ENCODE peak calls at places on chromosome 4, in nine cellular contexts. B is GM13976, S is glomerular endothelial cell, T is uterus, G is globus pallidus, C is GM03348, M is RCC 7860, F is NCI-H1105, X is T-cell. V is an unnamed sample.

GRCh38 chr4:108906866-108907367 is 144.1 kb upstream of the ETNPPL start:
- DNase-seq in X (no peak), T (no peak), M (no peak), F (no peak), S (no peak), G (no peak), B (no peak), C (no peak), V (no peak)

GRCh38 chr4:41532880-41533279 is 5.1 kb upstream of the LIMCH1 start:
- DNase-seq in X (no peak), S (no peak), M (no peak), T (no peak), B (no peak), G (no peak), F (no peak), C (no peak), V (no peak)

GRCh38 chr4:25922812-25923369 is 8.9 kb downstream of the SMIM20 start:
- DNase-seq in M (no peak), X (no peak), F (no peak), S (no peak), T (no peak), G (no peak), B (no peak), C (no peak), V (no peak)

GRCh38 chr4:5341151-5341925 is 290.1 kb downstream of the STK32B start:
- DNase-seq in C (no peak), G (no peak), S (no peak), T (no peak), F (no peak), X (no peak), M (no peak), B (no peak), V (no peak)

GRCh38 chr4:147981305-147981704 is 249.4 kb downstream of the ARHGAP10 start:
- DNase-seq in C (peak; percentile 41), T (no peak), B (peak; percentile 25), F (no peak), M (no peak), X (no peak), G (no peak), S (no peak), V (no peak)

GRCh38 chr4:60619531-60620305 is 580.4 kb upstream of the ADGRL3 start:
- DNase-seq in F (no peak), S (no peak), G (no peak), T (no peak), X (no peak), C (peak; percentile 32), B (no peak), M (no peak), V (no peak)

GRCh38 chr4:5888222-5888701 is 4.6 kb downstream of the CRMP1 start:
- DNase-seq in G (no peak), T (no peak), X (no peak), S (no peak), B (no peak), M (no peak), F (peak; percentile 56), C (no peak), V (no peak)

GRCh38 chr4:8038083-8038482 is 98.4 kb upstream of the AFAP1 start:
- DNase-seq in F (no peak), C (no peak), G (no peak), S (no peak), X (no peak), T (no peak), B (no peak), M (no peak), V (no peak)

GRCh38 chr4:40515398-40516293 is 114.0 kb downstream of the RBM47 start:
- DNase-seq in M (peak; percentile 87), T (no peak), X (no peak), B (peak; percentile 84), C (peak; percentile 16), F (no peak), S (no peak), G (no peak), V (no peak)

GRCh38 chr4:2824329-2825183 is 19.1 kb upstream of the ADD1 start:
- DNase-seq in C (no peak), G (no peak), M (no peak), S (no peak), F (no peak), B (no peak), T (no peak), X (no peak), V (no peak)

GRCh38 chr4:183098723-183099536 is at the start of gene WWC2:
- DNase-seq in G (peak; percentile 78), X (peak; percentile 48), T (peak; percentile 89), C (peak; percentile 94), B (peak; percentile 64), M (peak; percentile 68), F (no peak), S (no peak), V (peak; percentile 78)

GRCh38 chr4:99857302-99857701 is 36.9 kb downstream of the LAMTOR3 start:
- DNase-seq in S (no peak), G (peak; percentile 20), C (no peak), M (no peak), T (no peak), F (no peak), X (no peak), B (no peak), V (no peak)

GRCh38 chr4:169293343-169294176 is 22.8 kb upstream of the SH3RF1 start:
- DNase-seq in M (no peak), G (no peak), B (peak; percentile 49), F (no peak), C (no peak), X (no peak), T (no peak), S (no peak), V (no peak)

GRCh38 chr4:89382439-89382838 is 74.8 kb upstream of the GPRIN3 start:
- DNase-seq in F (no peak), G (no peak), B (no peak), S (no peak), M (no peak), T (no peak), X (no peak), C (no peak), V (no peak)

GRCh38 chr4:72536443-72536842 is 32.6 kb downstream of the ADAMTS3 start:
- DNase-seq in G (no peak), F (no peak), M (no peak), X (no peak), C (no peak), B (no peak), S (no peak), T (no peak), V (no peak)

GRCh38 chr4:173076903-173077629 is 91.5 kb upstream of the GALNT7 start:
- DNase-seq in S (no peak), C (no peak), T (no peak), B (no peak), F (no peak), M (peak; percentile 76), G (no peak), X (no peak), V (no peak)

GRCh38 chr4:154807042-154807630 is 26.1 kb downstream of the RBM46 start:
- DNase-seq in C (peak; percentile 15), X (no peak), F (peak; percentile 9), M (peak; percentile 17), S (peak; percentile 27), G (no peak), B (peak; percentile 15), T (no peak), V (no peak)

GRCh38 chr4:131638776-131639175 is 1510.3 kb upstream of the PCDH10 start:
- DNase-seq in T (no peak), B (no peak), S (no peak), F (no peak), X (no peak), C (no peak), G (no peak), M (no peak), V (no peak)

V was measured in iPS DF 19.7.